ENCODE peak calls at places on chromosomes 4 and X, in ten cellular contexts. One of them, this sample, is unnamed.

GRCh38 chr4:160375746-160376452 is 1273.0 kb downstream of the RAPGEF2 start:
- DNase-seq in cardiac fibroblast: no peak
- DNase-seq in Caco-2: no peak
- DNase-seq in fibroblast of lung: no peak
- DNase-seq in kidney epithelial cell: no peak
- DNase-seq in thoracic aorta: no peak
- DNase-seq in pancreas: no peak
- DNase-seq in retinal pigment epithelial cell: no peak
- DNase-seq in bronchial epithelial cell: peak
- DNase-seq in cardiac muscle cell: no peak
- DNase-seq in this sample: no peak

GRCh38 chrX:95764972-95765451 is 919.6 kb upstream of the DIAPH2 start:
- DNase-seq in fibroblast of lung: peak
- DNase-seq in kidney epithelial cell: no peak
- DNase-seq in pancreas: no peak
- DNase-seq in Caco-2: no peak
- DNase-seq in thoracic aorta: no peak
- DNase-seq in retinal pigment epithelial cell: peak
- DNase-seq in cardiac muscle cell: peak
- DNase-seq in cardiac fibroblast: peak
- DNase-seq in bronchial epithelial cell: peak
- DNase-seq in this sample: no peak

GRCh38 chr4:158945529-158946108 is 157.3 kb upstream of the RAPGEF2 start:
- DNase-seq in cardiac fibroblast: no peak
- DNase-seq in fibroblast of lung: peak
- DNase-seq in kidney epithelial cell: no peak
- DNase-seq in cardiac muscle cell: no peak
- DNase-seq in pancreas: no peak
- DNase-seq in bronchial epithelial cell: no peak
- DNase-seq in retinal pigment epithelial cell: no peak
- DNase-seq in thoracic aorta: no peak
- DNase-seq in Caco-2: no peak
- DNase-seq in this sample: no peak

GRCh38 chr4:60683357-60683756 is 516.8 kb upstream of the ADGRL3 start:
- DNase-seq in cardiac fibroblast: peak
- DNase-seq in retinal pigment epithelial cell: no peak
- DNase-seq in Caco-2: no peak
- DNase-seq in kidney epithelial cell: peak
- DNase-seq in pancreas: no peak
- DNase-seq in bronchial epithelial cell: peak
- DNase-seq in fibroblast of lung: peak
- DNase-seq in thoracic aorta: no peak
- DNase-seq in cardiac muscle cell: peak
- DNase-seq in this sample: no peak

GRCh38 chr4:86935833-86936721 is 1.3 kb downstream of the AFF1 start:
- DNase-seq in cardiac muscle cell: peak
- DNase-seq in fibroblast of lung: peak
- DNase-seq in retinal pigment epithelial cell: no peak
- DNase-seq in bronchial epithelial cell: peak
- DNase-seq in pancreas: peak
- DNase-seq in thoracic aorta: no peak
- DNase-seq in cardiac fibroblast: peak
- DNase-seq in kidney epithelial cell: no peak
- DNase-seq in Caco-2: peak
- DNase-seq in this sample: peak

GRCh38 chrX:44071847-44072545 is 98.8 kb upstream of the NDP start:
- DNase-seq in bronchial epithelial cell: peak
- DNase-seq in Caco-2: no peak
- DNase-seq in kidney epithelial cell: peak
- DNase-seq in thoracic aorta: no peak
- DNase-seq in pancreas: no peak
- DNase-seq in fibroblast of lung: peak
- DNase-seq in cardiac muscle cell: no peak
- DNase-seq in retinal pigment epithelial cell: peak
- DNase-seq in cardiac fibroblast: peak
- DNase-seq in this sample: no peak

GRCh38 chr4:148016063-148016637 is 284.3 kb downstream of the ARHGAP10 start:
- DNase-seq in cardiac muscle cell: no peak
- DNase-seq in retinal pigment epithelial cell: peak
- DNase-seq in thoracic aorta: no peak
- DNase-seq in kidney epithelial cell: no peak
- DNase-seq in pancreas: no peak
- DNase-seq in cardiac fibroblast: no peak
- DNase-seq in fibroblast of lung: no peak
- DNase-seq in Caco-2: no peak
- DNase-seq in bronchial epithelial cell: no peak
- DNase-seq in this sample: no peak

GRCh38 chr4:15262396-15262795 is 165.4 kb upstream of the C1QTNF7 start:
- DNase-seq in cardiac muscle cell: no peak
- DNase-seq in thoracic aorta: no peak
- DNase-seq in cardiac fibroblast: no peak
- DNase-seq in Caco-2: no peak
- DNase-seq in retinal pigment epithelial cell: no peak
- DNase-seq in bronchial epithelial cell: peak
- DNase-seq in kidney epithelial cell: no peak
- DNase-seq in fibroblast of lung: no peak
- DNase-seq in pancreas: no peak
- DNase-seq in this sample: no peak

GRCh38 chrX:12966151-12966550 is 8.8 kb upstream of the TMSB4X start:
- DNase-seq in fibroblast of lung: no peak
- DNase-seq in cardiac fibroblast: no peak
- DNase-seq in bronchial epithelial cell: no peak
- DNase-seq in Caco-2: no peak
- DNase-seq in kidney epithelial cell: no peak
- DNase-seq in pancreas: no peak
- DNase-seq in cardiac muscle cell: no peak
- DNase-seq in retinal pigment epithelial cell: no peak
- DNase-seq in thoracic aorta: no peak
- DNase-seq in this sample: no peak

GRCh38 chr4:88382621-88383020 is 4.0 kb downstream of the HERC6 start:
- DNase-seq in thoracic aorta: no peak
- DNase-seq in bronchial epithelial cell: peak
- DNase-seq in retinal pigment epithelial cell: no peak
- DNase-seq in Caco-2: no peak
- DNase-seq in cardiac fibroblast: no peak
- DNase-seq in cardiac muscle cell: no peak
- DNase-seq in fibroblast of lung: no peak
- DNase-seq in pancreas: no peak
- DNase-seq in kidney epithelial cell: no peak
- DNase-seq in this sample: no peak

GRCh38 chr4:72909461-72909860 is 160.1 kb downstream of the COX18 start:
- DNase-seq in cardiac fibroblast: no peak
- DNase-seq in cardiac muscle cell: peak
- DNase-seq in pancreas: no peak
- DNase-seq in kidney epithelial cell: no peak
- DNase-seq in thoracic aorta: no peak
- DNase-seq in Caco-2: peak
- DNase-seq in retinal pigment epithelial cell: no peak
- DNase-seq in bronchial epithelial cell: no peak
- DNase-seq in fibroblast of lung: no peak
- DNase-seq in this sample: no peak

DNA sequence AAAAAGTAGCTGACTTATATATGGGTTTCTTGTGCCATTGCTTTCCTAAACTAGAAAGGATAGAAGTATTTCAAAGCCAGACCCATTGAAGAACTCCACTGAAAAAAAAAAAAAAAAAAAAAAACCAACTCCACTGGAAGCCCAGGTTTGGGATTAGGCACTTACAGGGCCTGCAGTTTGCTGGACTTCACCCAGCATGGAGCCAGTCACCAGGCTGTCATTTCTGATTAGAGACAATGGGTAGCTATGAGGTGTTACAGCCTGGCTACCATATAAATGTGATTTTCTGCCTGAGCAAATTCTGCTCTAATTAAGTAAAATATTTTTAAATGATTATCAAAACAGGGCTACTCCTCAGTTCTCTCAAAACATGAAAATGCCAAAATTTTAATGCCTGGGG is 49.5 kb downstream of the HS6ST2 start:
- DNase-seq in kidney epithelial cell: no peak
- DNase-seq in pancreas: no peak
- DNase-seq in bronchial epithelial cell: peak
- DNase-seq in cardiac fibroblast: no peak
- DNase-seq in cardiac muscle cell: no peak
- DNase-seq in fibroblast of lung: no peak
- DNase-seq in retinal pigment epithelial cell: peak
- DNase-seq in Caco-2: no peak
- DNase-seq in thoracic aorta: no peak
- DNase-seq in this sample: no peak
- H3K4me3 ChIP-seq in kidney epithelial cell: no peak
- H3K4me3 ChIP-seq in pancreas: no peak
- H3K4me3 ChIP-seq in bronchial epithelial cell: no peak
- H3K4me3 ChIP-seq in cardiac fibroblast: no peak
- H3K4me3 ChIP-seq in cardiac muscle cell: no peak
- H3K4me3 ChIP-seq in fibroblast of lung: no peak
- H3K4me3 ChIP-seq in retinal pigment epithelial cell: no peak
- H3K4me3 ChIP-seq in Caco-2: no peak
- H3K4me3 ChIP-seq in thoracic aorta: no peak
- H3K4me3 ChIP-seq in this sample: no peak

DNA sequence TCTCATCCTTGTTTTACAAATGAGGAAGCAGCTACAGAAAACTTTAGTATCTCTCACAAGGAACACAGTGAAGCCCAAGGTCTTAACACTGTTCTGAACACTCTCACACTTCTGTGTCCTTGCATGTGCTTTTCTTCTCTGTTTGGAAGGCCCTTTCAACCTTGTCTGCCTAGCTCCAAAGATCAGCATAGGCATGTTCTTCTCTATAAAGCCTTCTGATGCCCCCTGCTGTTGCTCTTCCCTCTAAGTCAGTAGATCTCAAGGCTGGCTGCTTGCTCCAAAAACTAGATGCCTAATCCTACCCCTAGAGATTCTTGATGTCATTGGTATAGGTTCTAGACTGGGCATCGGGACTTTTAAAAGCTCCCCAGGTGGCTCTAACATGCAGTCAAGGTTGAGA is 5.9 kb downstream of the APOO start:
- DNase-seq in fibroblast of lung: peak
- DNase-seq in pancreas: no peak
- DNase-seq in retinal pigment epithelial cell: no peak
- DNase-seq in kidney epithelial cell: peak
- DNase-seq in Caco-2: peak
- DNase-seq in thoracic aorta: peak
- DNase-seq in cardiac muscle cell: peak
- DNase-seq in cardiac fibroblast: peak
- DNase-seq in bronchial epithelial cell: peak
- DNase-seq in this sample: no peak
- H3K4me3 ChIP-seq in fibroblast of lung: no peak
- H3K4me3 ChIP-seq in pancreas: no peak
- H3K4me3 ChIP-seq in retinal pigment epithelial cell: no peak
- H3K4me3 ChIP-seq in kidney epithelial cell: no peak
- H3K4me3 ChIP-seq in Caco-2: no peak
- H3K4me3 ChIP-seq in thoracic aorta: peak
- H3K4me3 ChIP-seq in cardiac muscle cell: no peak
- H3K4me3 ChIP-seq in cardiac fibroblast: no peak
- H3K4me3 ChIP-seq in bronchial epithelial cell: no peak
- H3K4me3 ChIP-seq in this sample: peak

GRCh38 chrX:87626996-87627395 is 109.4 kb downstream of the KLHL4 start:
- DNase-seq in cardiac fibroblast: no peak
- DNase-seq in pancreas: no peak
- DNase-seq in fibroblast of lung: no peak
- DNase-seq in retinal pigment epithelial cell: no peak
- DNase-seq in Caco-2: no peak
- DNase-seq in bronchial epithelial cell: no peak
- DNase-seq in cardiac muscle cell: no peak
- DNase-seq in kidney epithelial cell: no peak
- DNase-seq in thoracic aorta: no peak
- DNase-seq in this sample: no peak

GRCh38 chrX:87621697-87622096 is 104.1 kb downstream of the KLHL4 start:
- DNase-seq in pancreas: no peak
- DNase-seq in cardiac muscle cell: peak
- DNase-seq in bronchial epithelial cell: no peak
- DNase-seq in fibroblast of lung: peak
- DNase-seq in kidney epithelial cell: no peak
- DNase-seq in thoracic aorta: no peak
- DNase-seq in retinal pigment epithelial cell: no peak
- DNase-seq in cardiac fibroblast: peak
- DNase-seq in Caco-2: no peak
- DNase-seq in this sample: no peak
- H3K4me3 ChIP-seq in pancreas: no peak
- H3K4me3 ChIP-seq in cardiac muscle cell: no peak
- H3K4me3 ChIP-seq in bronchial epithelial cell: no peak
- H3K4me3 ChIP-seq in fibroblast of lung: no peak
- H3K4me3 ChIP-seq in kidney epithelial cell: no peak
- H3K4me3 ChIP-seq in thoracic aorta: no peak
- H3K4me3 ChIP-seq in retinal pigment epithelial cell: no peak
- H3K4me3 ChIP-seq in cardiac fibroblast: no peak
- H3K4me3 ChIP-seq in Caco-2: no peak
- H3K4me3 ChIP-seq in this sample: no peak

GRCh38 chr4:151048913-151049312 is 33.8 kb upstream of the LRBA start:
- DNase-seq in pancreas: no peak
- DNase-seq in kidney epithelial cell: no peak
- DNase-seq in retinal pigment epithelial cell: no peak
- DNase-seq in Caco-2: no peak
- DNase-seq in fibroblast of lung: no peak
- DNase-seq in cardiac muscle cell: no peak
- DNase-seq in bronchial epithelial cell: no peak
- DNase-seq in cardiac fibroblast: no peak
- DNase-seq in thoracic aorta: no peak
- DNase-seq in this sample: no peak
- H3K4me3 ChIP-seq in pancreas: no peak
- H3K4me3 ChIP-seq in kidney epithelial cell: no peak
- H3K4me3 ChIP-seq in retinal pigment epithelial cell: no peak
- H3K4me3 ChIP-seq in Caco-2: no peak
- H3K4me3 ChIP-seq in fibroblast of lung: no peak
- H3K4me3 ChIP-seq in cardiac muscle cell: no peak
- H3K4me3 ChIP-seq in bronchial epithelial cell: no peak
- H3K4me3 ChIP-seq in cardiac fibroblast: no peak
- H3K4me3 ChIP-seq in thoracic aorta: no peak
- H3K4me3 ChIP-seq in this sample: no peak

GRCh38 chr4:166128452-166128851 is 255.4 kb downstream of the TLL1 start:
- DNase-seq in retinal pigment epithelial cell: no peak
- DNase-seq in fibroblast of lung: peak
- DNase-seq in cardiac muscle cell: peak
- DNase-seq in pancreas: no peak
- DNase-seq in thoracic aorta: no peak
- DNase-seq in bronchial epithelial cell: peak
- DNase-seq in cardiac fibroblast: peak
- DNase-seq in kidney epithelial cell: no peak
- DNase-seq in Caco-2: no peak
- DNase-seq in this sample: no peak
- H3K4me3 ChIP-seq in retinal pigment epithelial cell: no peak
- H3K4me3 ChIP-seq in fibroblast of lung: no peak
- H3K4me3 ChIP-seq in cardiac muscle cell: no peak
- H3K4me3 ChIP-seq in pancreas: no peak
- H3K4me3 ChIP-seq in thoracic aorta: no peak
- H3K4me3 ChIP-seq in bronchial epithelial cell: no peak
- H3K4me3 ChIP-seq in cardiac fibroblast: no peak
- H3K4me3 ChIP-seq in kidney epithelial cell: no peak
- H3K4me3 ChIP-seq in Caco-2: no peak
- H3K4me3 ChIP-seq in this sample: no peak

This sample was measured in left ventricle myocardium inferior.